ENCODE peak calls at places on chromosome 11, in four cellular contexts. F, G, R and J are unnamed samples.

GRCh38 chr11:120326845-120327281 is 1.8 kb downstream of the TLCD5 start:
- DNase-seq in F (peak), G (no peak), R (no peak), J (peak)

GRCh38 chr11:33040127-33040861 is 922 bp downstream of the TCP11L1 start:
- DNase-seq in F (peak), G (no peak), R (peak), J (peak)

GRCh38 chr11:102305352-102306047 is 11.8 kb upstream of the BIRC3 start:
- DNase-seq in F (no peak), G (no peak), R (no peak), J (no peak)

GRCh38 chr11:66373261-66373660 is 1.7 kb upstream of the SLC29A2 start:
- DNase-seq in F (no peak), G (no peak), R (no peak), J (no peak)

GRCh38 chr11:62295504-62295903 is 3.4 kb downstream of the SCGB1D4 start:
- DNase-seq in F (peak), G (peak), R (peak), J (peak)

GRCh38 chr11:5624489-5625278 is at the start of gene TRIM34:
- DNase-seq in F (peak), G (no peak), R (peak), J (peak)

GRCh38 chr11:97751405-97751804 is 1269.3 kb upstream of the CNTN5 start:
- DNase-seq in F (no peak), G (no peak), R (no peak), J (no peak)

GRCh38 chr11:80155412-80156017 is 714.7 kb upstream of the TENM4 start:
- DNase-seq in F (peak), G (peak), R (peak), J (peak)

GRCh38 chr11:34724973-34725372 is 104.1 kb downstream of the EHF start:
- DNase-seq in F (no peak), G (no peak), R (no peak), J (no peak)

GRCh38 chr11:75214843-75215242 is 25.7 kb upstream of the TPBGL start:
- DNase-seq in F (no peak), G (no peak), R (no peak), J (no peak)

GRCh38 chr11:11349051-11349450 is 4.0 kb downstream of the CSNK2A3 start:
- DNase-seq in F (no peak), G (no peak), R (no peak), J (no peak)

GRCh38 chr11:129365816-129366215 is 9.8 kb upstream of the BARX2 start:
- DNase-seq in F (no peak), G (no peak), R (no peak), J (no peak)

GRCh38 chr11:14358729-14359439 is at the start of gene RRAS2:
- DNase-seq in F (peak), G (peak), R (peak), J (peak)

GRCh38 chr11:14626650-14627049 is 17.0 kb upstream of the PDE3B start:
- DNase-seq in F (no peak), G (no peak), R (no peak), J (no peak)

GRCh38 chr11:17389205-17389956 is 922 bp upstream of the KCNJ11 start:
- DNase-seq in F (peak), G (peak), R (peak), J (peak)

GRCh38 chr11:103110406-103110805 is 1.2 kb downstream of the DYNC2H1 start:
- DNase-seq in F (peak), G (no peak), R (no peak), J (peak)

GRCh38 chr11:29019960-29020683 is 911.9 kb downstream of the METTL15 start:
- DNase-seq in F (peak), G (no peak), R (no peak), J (peak)

GRCh38 chr11:121892863-121893262 is 223.2 kb downstream of the BLID start:
- DNase-seq in F (no peak), G (no peak), R (no peak), J (peak)

GRCh38 chr11:84541711-84542340 is 1085.3 kb downstream of the DLG2 start:
- DNase-seq in F (no peak), G (no peak), R (no peak), J (no peak)

GRCh38 chr11:31487848-31488247 is 21.6 kb downstream of the IMMP1L start:
- DNase-seq in F (peak), G (peak), R (peak), J (peak)

GRCh38 chr11:16921019-16921418 is 93.2 kb downstream of the PLEKHA7 start:
- DNase-seq in F (no peak), G (no peak), R (no peak), J (no peak)

GRCh38 chr11:24239016-24239720 is 257.7 kb upstream of the LUZP2 start:
- DNase-seq in F (no peak), G (no peak), R (no peak), J (peak)

GRCh38 chr11:61851128-61851899 is 23.2 kb downstream of the FADS2 start:
- DNase-seq in F (no peak), G (no peak), R (no peak), J (no peak)

GRCh38 chr11:121727942-121728341 is 275.2 kb upstream of the SORL1-AS1 start:
- DNase-seq in F (no peak), G (no peak), R (no peak), J (no peak)

DNA sequence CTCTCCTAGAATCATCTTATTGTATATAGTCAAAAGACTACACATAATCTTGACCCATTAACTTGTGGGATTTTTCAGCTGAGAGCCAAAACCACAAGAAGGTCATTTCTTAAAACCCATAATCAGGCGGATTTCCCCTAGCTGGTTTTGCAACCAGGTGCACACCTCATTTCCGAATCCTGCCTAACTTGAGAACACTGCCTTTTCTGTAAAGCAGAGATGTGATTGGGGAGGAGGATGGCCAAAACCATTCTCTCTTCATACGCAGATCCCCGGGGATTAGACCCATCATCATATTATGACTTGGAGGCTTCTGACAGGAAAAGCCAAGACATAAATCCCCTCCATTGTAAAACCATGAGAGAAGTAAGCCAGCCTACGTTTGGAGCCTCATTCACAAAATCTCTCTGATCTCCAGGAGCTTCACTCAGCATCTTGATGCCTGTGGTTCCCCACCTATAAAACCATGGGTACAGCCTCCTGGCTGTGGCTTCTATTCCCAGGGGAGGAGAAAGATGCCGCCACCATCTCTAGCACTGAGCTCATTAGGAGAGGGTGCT is 191.3 kb downstream of the KIF18A start:
- DNase-seq in F (no peak), G (no peak), R (no peak), J (peak)
- TF ChIP-seq MAZ in F (no peak), G (no peak), R (no peak), J (no peak)

DNA sequence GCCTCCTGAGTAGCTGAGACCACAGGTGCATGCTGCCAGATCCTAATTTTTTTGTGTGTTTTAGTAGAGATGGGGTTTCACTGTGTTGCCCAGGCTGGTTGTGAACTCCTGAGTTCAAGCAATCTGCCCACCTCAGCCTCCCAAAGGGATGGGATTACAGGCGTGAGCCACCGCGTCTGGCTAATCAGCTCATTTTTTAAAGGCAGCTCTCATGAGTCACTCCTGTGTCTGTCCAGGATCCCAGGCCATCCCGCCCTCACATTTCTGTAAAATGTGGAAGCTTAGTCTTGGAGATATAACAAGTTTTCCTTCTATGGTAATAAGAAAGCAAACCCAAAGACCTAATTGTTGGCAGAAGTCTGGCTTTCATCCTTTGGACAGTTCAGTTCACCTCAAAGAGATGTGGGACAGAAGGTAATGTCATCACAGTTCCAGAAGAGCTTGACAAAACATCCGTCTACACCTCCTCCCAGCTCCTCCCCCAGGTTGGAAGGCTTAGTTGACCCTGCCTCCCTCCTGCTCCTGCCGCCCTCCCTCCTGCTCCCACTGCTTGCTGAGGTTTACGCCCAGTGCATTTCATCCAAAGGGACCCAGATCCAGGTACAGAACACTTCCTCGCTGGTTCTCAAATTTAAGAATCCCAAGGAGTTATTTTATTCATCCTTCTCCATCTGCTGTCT is 6.4 kb downstream of the DRD2 start:
- DNase-seq in F (no peak), G (no peak), R (no peak), J (no peak)
- TF ChIP-seq MAZ in F (no peak), G (no peak), R (no peak), J (no peak)

GRCh38 chr11:2770556-2771301 is 70.9 kb upstream of the KCNQ1OT1 start:
- DNase-seq in F (no peak), G (no peak), R (no peak), J (no peak)
- TF ChIP-seq MAZ in F (no peak), G (no peak), R (no peak), J (no peak)

DNA sequence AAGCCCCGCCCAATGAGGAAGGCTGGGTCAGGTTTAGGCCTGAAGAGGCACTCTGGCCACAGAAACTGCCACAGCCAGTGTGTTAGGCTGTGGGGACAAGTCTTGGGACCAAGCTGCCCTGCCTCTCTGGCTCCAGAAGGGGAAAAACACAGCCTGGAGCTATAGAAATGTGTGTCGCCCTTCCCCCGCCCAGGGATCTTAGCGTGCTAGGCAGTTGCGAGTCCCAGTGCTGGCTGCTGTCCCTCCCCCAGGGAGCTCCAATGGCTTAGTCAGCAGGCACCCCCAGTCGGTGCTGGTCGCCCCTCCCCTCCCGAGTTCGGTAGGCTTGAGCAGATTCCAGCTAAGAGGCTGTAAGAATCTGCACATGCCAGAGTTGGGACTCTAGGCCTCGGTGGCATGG is 99.5 kb upstream of the API5 start:
- DNase-seq in F (no peak), G (no peak), R (no peak), J (no peak)
- TF ChIP-seq MAZ in F (no peak), G (no peak), R (no peak), J (no peak)

DNA sequence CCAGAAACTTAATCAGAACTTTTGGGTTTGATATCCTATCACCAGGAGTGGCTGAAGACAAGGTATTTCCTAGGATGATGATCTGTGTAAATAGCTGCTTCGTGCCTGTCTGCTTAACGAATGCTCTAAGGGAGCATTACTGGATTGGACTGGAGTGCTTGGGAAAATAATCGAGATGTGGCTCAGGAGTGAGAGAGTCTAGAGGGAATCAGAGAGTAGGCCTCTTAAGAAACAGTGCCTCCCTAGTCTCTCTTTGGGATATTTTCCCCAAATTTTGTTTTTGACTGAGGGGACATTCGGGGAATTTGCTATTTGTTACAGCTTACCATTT is 2.5 kb downstream of the MAML2 start:
- DNase-seq in F (no peak), G (no peak), R (no peak), J (peak)
- TF ChIP-seq MAZ in F (no peak), G (no peak), R (no peak), J (no peak)

DNA sequence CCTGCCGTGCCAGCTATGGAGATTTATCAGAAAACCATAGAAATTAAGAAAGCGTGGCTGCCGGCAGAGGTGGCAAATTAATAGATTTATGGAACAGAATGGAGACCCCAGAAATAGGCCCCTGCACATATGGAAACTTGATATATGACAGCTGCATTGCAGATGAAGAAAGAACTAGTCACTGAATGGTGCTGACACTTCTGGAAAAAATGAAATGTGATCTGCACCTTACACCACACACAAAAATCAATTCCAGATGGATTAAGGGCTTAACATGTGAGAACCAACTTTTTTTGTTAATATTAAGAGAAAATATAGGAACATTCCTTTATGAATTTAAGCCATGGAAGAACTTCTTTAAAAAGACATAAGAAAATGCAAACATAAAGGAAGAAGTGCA is 40.2 kb upstream of the TSKU start:
- DNase-seq in F (no peak), G (no peak), R (no peak), J (peak)
- TF ChIP-seq MAZ in F (no peak), G (no peak), R (no peak), J (no peak)